ENCODE peak calls at places on chromosomes 5 and 9, in four cellular contexts. Z is AG09309; N is activated CD8-positive, alpha-beta memory T cell treated with anti-CD3 and anti-CD28 coated beads for 24 hours; K is NCI-H446. S is an unnamed sample.

GRCh38 chr9:89983411-89983810 is 378.6 kb downstream of the GADD45G start:
- DNase-seq in K (no peak), N (no peak), Z (no peak), S (no peak)

GRCh38 chr5:135869151-135869737 is 26.4 kb downstream of the IL9 start:
- DNase-seq in Z (no peak), N (no peak), K (no peak), S (no peak)

GRCh38 chr9:81410201-81410600 is 279.1 kb downstream of the TLE1 start:
- DNase-seq in N (no peak), Z (no peak), K (no peak), S (no peak)

GRCh38 chr5:65907138-65907537 is 19.2 kb upstream of the ERBIN start:
- DNase-seq in K (peak), N (no peak), Z (no peak), S (no peak)

GRCh38 chr9:111481885-111482636 is 2.1 kb downstream of the ECPAS start:
- DNase-seq in N (no peak), K (no peak), Z (peak), S (no peak)

GRCh38 chr5:111348659-111349058 is 124.5 kb downstream of the CAMK4 start:
- DNase-seq in K (no peak), Z (no peak), N (no peak), S (no peak)

GRCh38 chr5:136174021-136174659 is 18.8 kb downstream of the SMIM32 start:
- DNase-seq in Z (peak), N (no peak), K (no peak), S (peak)

GRCh38 chr5:157269763-157270272 is 3.9 kb downstream of the CYFIP2 start:
- DNase-seq in K (no peak), Z (no peak), N (no peak), S (no peak)

GRCh38 chr5:113043491-113043931 is 66.9 kb downstream of the DCP2 start:
- DNase-seq in N (peak), Z (no peak), K (peak), S (peak)

GRCh38 chr5:40405230-40405629 is 274.5 kb upstream of the PTGER4 start:
- DNase-seq in Z (no peak), K (no peak), N (no peak), S (no peak)

GRCh38 chr9:132768932-132769894 is 98.9 kb downstream of the GTF3C4 start:
- DNase-seq in Z (no peak), K (no peak), N (peak), S (peak)

GRCh38 chr9:135530146-135530545 is 8.9 kb downstream of the LCN1 start:
- DNase-seq in K (no peak), Z (no peak), N (peak), S (no peak)

GRCh38 chr5:53997736-53998627 is 312.4 kb downstream of the ARL15 start:
- DNase-seq in K (no peak), N (no peak), Z (no peak), S (no peak)

GRCh38 chr9:100455470-100455869 is 17.5 kb upstream of the TMEFF1 start:
- DNase-seq in N (no peak), K (no peak), Z (peak), S (no peak)

GRCh38 chr5:74251106-74252032 is 389.2 kb downstream of the ENC1 start:
- DNase-seq in N (no peak), Z (peak), K (no peak), S (no peak)

GRCh38 chr9:109192732-109193361 is 25.8 kb upstream of the FRRS1L start:
- DNase-seq in K (no peak), N (no peak), Z (no peak), S (peak)

GRCh38 chr5:180423598-180423997 is 70.5 kb upstream of the GFPT2 start:
- DNase-seq in K (no peak), Z (no peak), N (no peak), S (no peak)

GRCh38 chr5:176833286-176833685 is 22.9 kb downstream of the UNC5A start:
- DNase-seq in Z (no peak), N (no peak), K (no peak), S (no peak)

GRCh38 chr5:368162-369084 is 46.9 kb downstream of the AHRR start:
- DNase-seq in N (peak), Z (peak), K (no peak), S (no peak)

GRCh38 chr9:35714579-35715252 is 17.3 kb downstream of the TLN1 start:
- DNase-seq in K (no peak), Z (no peak), N (no peak), S (no peak)

GRCh38 chr5:36573441-36573840 is 33.0 kb upstream of the SLC1A3 start:
- DNase-seq in Z (no peak), N (no peak), K (no peak), S (no peak)

GRCh38 chr5:57468481-57469165 is 14.0 kb downstream of the ACTBL2 start:
- DNase-seq in K (no peak), N (no peak), Z (peak), S (no peak)

GRCh38 chr5:11387382-11387781 is 516.9 kb downstream of the CTNND2 start:
- DNase-seq in K (no peak), Z (no peak), N (no peak), S (no peak)

GRCh38 chr5:175422058-175422457 is 21.9 kb downstream of the DRD1 start:
- DNase-seq in K (no peak), Z (no peak), N (no peak), S (no peak)

GRCh38 chr5:55324006-55324405 is 16.2 kb downstream of the MTREX start:
- DNase-seq in Z (no peak), K (no peak), N (no peak), S (no peak)

GRCh38 chr5:170626507-170627150 is 122.8 kb downstream of the KCNIP1 start:
- DNase-seq in K (no peak), Z (no peak), N (no peak), S (peak)

GRCh38 chr5:97838214-97838613 is 655.2 kb upstream of the RIOK2 start:
- DNase-seq in K (peak), Z (peak), N (no peak), S (no peak)

GRCh38 chr5:12023614-12024241 is 119.5 kb upstream of the CTNND2 start:
- DNase-seq in K (peak), Z (peak), N (no peak), S (peak)

GRCh38 chr9:76576344-76576743 is 117.4 kb downstream of the GCNT1 start:
- DNase-seq in N (peak), Z (peak), K (no peak), S (no peak)

GRCh38 chr9:137383453-137384115 is 39.4 kb downstream of the EXD3 start:
- DNase-seq in K (no peak), N (no peak), Z (no peak), S (no peak)

GRCh38 chr5:134594797-134595457 is 37.7 kb downstream of the SAR1B start:
- DNase-seq in N (no peak), Z (no peak), K (no peak), S (peak)

GRCh38 chr5:102778478-102778877 is 23.4 kb downstream of the PAM start:
- DNase-seq in K (no peak), Z (peak), N (no peak), S (no peak)

GRCh38 chr9:77021289-77021927 is 2.0 kb downstream of the FOXB2 start:
- DNase-seq in K (no peak), Z (no peak), N (no peak), S (no peak)

GRCh38 chr5:67003373-67003905 is 193.2 kb downstream of the CD180 start:
- DNase-seq in N (no peak), K (no peak), Z (no peak), S (no peak)

GRCh38 chr9:35664531-35665470 is at the start of gene ARHGEF39:
- DNase-seq in K (peak), Z (no peak), N (peak), S (peak)

GRCh38 chr5:63127054-63127453 is 548.4 kb downstream of the LRRC70 start:
- DNase-seq in N (no peak), K (no peak), Z (no peak), S (no peak)

GRCh38 chr5:39428639-39429038 is 3.9 kb upstream of the DAB2 start:
- DNase-seq in Z (no peak), N (no peak), K (no peak), S (no peak)

GRCh38 chr5:102789469-102789868 is 34.4 kb downstream of the PAM start:
- DNase-seq in N (no peak), K (no peak), Z (no peak), S (no peak)

S was measured in NCI-H1694 treated with DMSO at 0.1 percent for 48 hours.